ENCODE peak calls at places on chromosomes 11 and 22, in eight cellular contexts. N is LoVo; V is activated CD4-positive, CD25-positive, alpha-beta regulatory T cell treated with anti-CD3 and anti-CD28 coated beads, Interleukin-2, amount 50 U/mL, for 16 hours; Z is Caki2; G is CD8-positive, alpha-beta T cell; M is stimulated activated CD4-positive, alpha-beta T cell treated with anti-CD3 and anti-CD28 coated beads, Interleukin-1b, Interleukin-23, amount 100 ng/mL, for 48 hours; A is ascending aorta; U is Right ventricle myocardium superior. B is an unnamed sample.

GRCh38 chr11:3831378-3832239 is 9.2 kb downstream of the RHOG start:
- DNase-seq in Z (no peak), M (no peak), U (peak; percentile 67), G (no peak), V (no peak), A (no peak), N (no peak), B (no peak)

GRCh38 chr11:10588904-10589303 is 20.4 kb upstream of the LYVE1 start:
- DNase-seq in G (no peak), M (no peak), A (no peak), V (no peak), N (no peak), U (no peak), Z (no peak), B (no peak)

GRCh38 chr11:126990716-126991480 is 9.7 kb downstream of the KIRREL3 start:
- DNase-seq in G (no peak), N (no peak), V (no peak), U (no peak), Z (no peak), M (no peak), A (no peak), B (no peak)

GRCh38 chr11:120149246-120149645 is 11.3 kb upstream of the TRIM29 start:
- DNase-seq in N (no peak), A (no peak), M (no peak), V (no peak), G (no peak), U (no peak), Z (no peak), B (no peak)

GRCh38 chr11:130217133-130217631 is 57.6 kb downstream of the ST14 start:
- DNase-seq in Z (no peak), N (no peak), A (peak; percentile 43), U (no peak), V (no peak), M (no peak), G (no peak), B (no peak)

GRCh38 chr11:117986981-117987495 is 844 bp downstream of the IL10RA start:
- DNase-seq in N (no peak), G (peak; percentile 63), Z (no peak), V (peak; percentile 60), M (peak; percentile 81), U (no peak), A (no peak), B (no peak)

GRCh38 chr22:21585389-21585788 is 17.9 kb downstream of the UBE2L3 start:
- DNase-seq in Z (no peak), U (no peak), G (no peak), M (no peak), N (no peak), A (no peak), V (no peak), B (no peak)

GRCh38 chr11:87002918-87003317 is 34.8 kb upstream of the TMEM135 start:
- DNase-seq in N (no peak), U (no peak), M (no peak), G (no peak), V (no peak), A (no peak), Z (no peak), B (no peak)

GRCh38 chr11:36110698-36111410 is 167.0 kb downstream of the LDLRAD3 start:
- DNase-seq in N (no peak), Z (no peak), M (no peak), V (no peak), U (no peak), G (no peak), A (no peak), B (no peak)

GRCh38 chr11:121466063-121466794 is 13.5 kb upstream of the SORL1-AS1 start:
- DNase-seq in Z (peak; percentile 85), V (no peak), U (peak; percentile 86), A (peak; percentile 97), M (peak; percentile 57), N (peak; percentile 98), G (peak; percentile 37), B (peak; percentile 75)

GRCh38 chr11:129815596-129816461 is at the start of gene TMEM45B:
- DNase-seq in A (no peak), U (no peak), V (no peak), M (peak; percentile 27), N (peak; percentile 61), Z (no peak), G (peak; percentile 23), B (no peak)

GRCh38 chr11:115469361-115469760 is 34.9 kb downstream of the CADM1 start:
- DNase-seq in U (no peak), Z (no peak), A (no peak), G (no peak), N (no peak), M (no peak), V (no peak), B (no peak)

GRCh38 chr11:103370076-103370475 is 260.9 kb downstream of the DYNC2H1 start:
- DNase-seq in M (no peak), A (no peak), N (no peak), U (no peak), G (no peak), V (no peak), Z (no peak), B (no peak)

GRCh38 chr11:66619080-66619554 is 2.7 kb downstream of the RBM14 start:
- DNase-seq in Z (peak; percentile 19), G (peak; percentile 25), N (no peak), A (no peak), M (no peak), V (no peak), U (no peak), B (no peak)

GRCh38 chr11:77074205-77074604 is 7.4 kb downstream of the CAPN5 start:
- DNase-seq in A (peak; percentile 64), M (no peak), N (no peak), G (no peak), Z (no peak), U (peak; percentile 37), V (no peak), B (no peak)

GRCh38 chr11:118530683-118531596 is at the start of gene TMEM25:
- DNase-seq in Z (peak; percentile 43), U (peak; percentile 72), V (peak; percentile 51), G (peak; percentile 73), M (peak; percentile 76), A (peak; percentile 81), N (no peak), B (no peak)

GRCh38 chr11:43830928-43831440 is 49.6 kb upstream of the ALKBH3 start:
- DNase-seq in M (peak; percentile 68), Z (peak; percentile 97), A (peak; percentile 86), V (no peak), U (no peak), N (peak; percentile 89), G (peak; percentile 25), B (peak; percentile 57)

GRCh38 chr22:32080904-32081303 is 37.8 kb downstream of the SLC5A1 start:
- DNase-seq in A (no peak), G (no peak), M (peak; percentile 22), V (no peak), Z (peak; percentile 52), U (no peak), N (peak; percentile 62), B (peak; percentile 12)

GRCh38 chr11:122883682-122883981 is 1.1 kb downstream of the JHY start:
- DNase-seq in V (no peak), U (no peak), A (no peak), Z (no peak), M (no peak), G (no peak), N (no peak), B (no peak)

GRCh38 chr22:38467438-38467903 is 425 bp upstream of the KDELR3 start:
- DNase-seq in V (no peak), N (no peak), A (no peak), Z (no peak), G (no peak), M (no peak), U (peak; percentile 44), B (no peak)

GRCh38 chr22:45969414-45969799 is 7.6 kb downstream of the WNT7B start:
- DNase-seq in A (no peak), G (no peak), U (no peak), Z (no peak), V (no peak), N (no peak), M (no peak), B (no peak)

GRCh38 chr22:41197808-41198585 is 7.1 kb upstream of the L3MBTL2 start:
- DNase-seq in Z (peak; percentile 84), V (no peak), U (peak; percentile 68), G (peak; percentile 49), A (no peak), M (peak; percentile 61), N (peak; percentile 28), B (peak; percentile 43)

GRCh38 chr11:114008331-114008730 is 33.4 kb downstream of the HTR3A start:
- DNase-seq in A (no peak), Z (no peak), U (no peak), G (no peak), N (no peak), V (no peak), M (no peak), B (no peak)

GRCh38 chr11:121936781-121937447 is 179.1 kb downstream of the BLID start:
- DNase-seq in Z (no peak), A (no peak), N (no peak), U (no peak), V (no peak), M (no peak), G (no peak), B (peak; percentile 5)

GRCh38 chr22:25942126-25942988 is 200.4 kb downstream of the MYO18B start:
- DNase-seq in A (no peak), V (no peak), G (no peak), Z (no peak), M (no peak), N (no peak), U (no peak), B (no peak)

GRCh38 chr11:132106336-132106982 is 736.0 kb downstream of the NTM start:
- DNase-seq in V (no peak), G (no peak), Z (no peak), A (no peak), U (no peak), N (no peak), M (no peak), B (no peak)

GRCh38 chr22:50030315-50031188 is 18.0 kb upstream of the IL17REL start:
- DNase-seq in Z (peak; percentile 56), N (peak; percentile 73), U (peak; percentile 83), V (peak; percentile 67), G (peak; percentile 76), M (peak; percentile 88), A (peak; percentile 79), B (peak; percentile 87)